ENCODE peak calls at places on chromosomes 4 and X, in six cellular contexts. B, E, A, Y, I and J are unnamed samples.

GRCh38 chr4:174214102-174214878 is 69.2 kb downstream of the FBXO8 start:
- DNase-seq in B (no peak), A (peak), Y (no peak), I (no peak), E (no peak), J (no peak)

GRCh38 chrX:36583674-36584073 is 424.5 kb upstream of the FAM47C start:
- DNase-seq in A (no peak), E (no peak), Y (no peak), I (no peak), B (peak), J (no peak)

GRCh38 chr4:175034986-175035705 is 117.0 kb downstream of the ADAM29 start:
- DNase-seq in B (no peak), E (no peak), Y (no peak), I (no peak), A (no peak), J (no peak)

GRCh38 chrX:102155806-102156179 is at the start of gene BEX5:
- DNase-seq in E (peak), A (peak), Y (no peak), I (peak), B (peak), J (peak)

GRCh38 chr4:118680808-118681207 is 4.4 kb upstream of the METTL14 start:
- DNase-seq in E (no peak), B (no peak), I (no peak), A (no peak), Y (no peak), J (no peak)

GRCh38 chr4:4395849-4396627 is 9.1 kb downstream of the NSG1 start:
- DNase-seq in A (peak), I (peak), B (no peak), E (peak), Y (no peak), J (peak)

GRCh38 chr4:82230310-82230709 is 143.5 kb downstream of the HNRNPD start:
- DNase-seq in E (no peak), I (no peak), Y (no peak), A (no peak), B (peak), J (no peak)

GRCh38 chr4:74531952-74532794 is 87.2 kb downstream of the AREG start:
- DNase-seq in E (peak), A (no peak), Y (peak), I (peak), B (peak), J (peak)

GRCh38 chr4:2650276-2650675 is 105.9 kb downstream of the TNIP2 start:
- DNase-seq in Y (no peak), A (no peak), B (no peak), I (no peak), E (no peak), J (no peak)

GRCh38 chrX:1599791-1600405 is 8.5 kb downstream of the AKAP17A start:
- DNase-seq in B (no peak), I (no peak), Y (no peak), E (no peak), A (no peak), J (no peak)

GRCh38 chrX:1598021-1598875 is 6.8 kb downstream of the AKAP17A start:
- DNase-seq in Y (no peak), A (no peak), I (no peak), B (no peak), E (no peak), J (no peak)

GRCh38 chr4:140083320-140083719 is 70.7 kb downstream of the MAML3 start:
- DNase-seq in E (no peak), B (no peak), A (no peak), I (no peak), Y (no peak), J (no peak)

GRCh38 chrX:48025561-48025960 is 18.8 kb downstream of the SPACA5 start:
- DNase-seq in Y (no peak), B (peak), A (peak), I (peak), E (peak), J (peak)

GRCh38 chr4:37634180-37634579 is 52.0 kb downstream of the RELL1 start:
- DNase-seq in A (no peak), Y (no peak), B (no peak), E (no peak), I (no peak), J (no peak)

GRCh38 chr4:158112612-158113011 is 60.2 kb downstream of the GASK1B start:
- DNase-seq in A (no peak), Y (no peak), I (no peak), E (no peak), B (no peak), J (no peak)

GRCh38 chrX:131977619-131978018 is 45.5 kb upstream of the STK26 start:
- DNase-seq in Y (no peak), B (peak), A (no peak), I (no peak), E (no peak), J (no peak)

GRCh38 chr4:69858683-69859082 is 1.3 kb downstream of the SULT1E1 start:
- DNase-seq in Y (no peak), B (peak), E (no peak), A (no peak), I (peak), J (no peak)

GRCh38 chr4:55116450-55116849 is 8.9 kb downstream of the KDR start:
- DNase-seq in B (peak), A (no peak), Y (no peak), E (no peak), I (no peak), J (no peak)

GRCh38 chr4:169270810-169271691 is at the start of gene SH3RF1:
- DNase-seq in E (peak), B (peak), A (peak), Y (no peak), I (peak), J (no peak)

GRCh38 chr4:139951051-139951450 is 202.9 kb downstream of the MAML3 start:
- DNase-seq in E (no peak), I (no peak), B (peak), A (no peak), Y (no peak), J (no peak)

GRCh38 chr4:33930497-33930896 is 2313.8 kb downstream of the ARAP2 start:
- DNase-seq in Y (no peak), I (no peak), B (no peak), A (no peak), E (no peak), J (no peak)

GRCh38 chr4:67288964-67289363 is 256.3 kb downstream of the CENPC start:
- DNase-seq in A (peak), E (no peak), I (no peak), Y (no peak), B (peak), J (peak)

GRCh38 chrX:47080215-47080914 is 2.1 kb downstream of the RGN start:
- DNase-seq in Y (no peak), E (no peak), I (no peak), B (no peak), A (no peak), J (peak)

GRCh38 chr4:158003212-158003611 is 169.6 kb downstream of the GASK1B start:
- DNase-seq in A (no peak), B (no peak), E (no peak), Y (no peak), I (no peak), J (no peak)

GRCh38 chr4:89275587-89275986 is 32.0 kb downstream of the GPRIN3 start:
- DNase-seq in Y (no peak), I (no peak), B (no peak), A (no peak), E (no peak), J (no peak)

GRCh38 chr4:76589872-76590846 is 155.1 kb downstream of the SHROOM3 start:
- DNase-seq in Y (no peak), B (no peak), A (peak), I (no peak), E (no peak), J (peak)

GRCh38 chr4:85763207-85763606 is 288.3 kb downstream of the ARHGAP24 start:
- DNase-seq in B (no peak), A (no peak), Y (no peak), I (no peak), E (no peak), J (no peak)

GRCh38 chrX:1442016-1442665 is 10.6 kb downstream of the ASMTL start:
- DNase-seq in I (no peak), E (no peak), A (peak), B (no peak), Y (no peak), J (no peak)

GRCh38 chr4:76758290-76758882 is 139.6 kb downstream of the SOWAHB start:
- DNase-seq in A (no peak), I (no peak), E (peak), B (peak), Y (no peak), J (peak)

GRCh38 chr4:138977525-138977924 is 38.1 kb upstream of the NOCT start:
- DNase-seq in B (no peak), E (no peak), I (no peak), Y (no peak), A (no peak), J (no peak)

GRCh38 chrX:15855562-15856256 is 1.1 kb upstream of the AP1S2 start:
- DNase-seq in E (no peak), B (no peak), I (no peak), A (no peak), Y (no peak), J (no peak)

GRCh38 chrX:13360146-13360545 is 40.3 kb upstream of the ATXN3L start:
- DNase-seq in B (no peak), Y (no peak), E (no peak), A (no peak), I (peak), J (peak)

GRCh38 chr4:54941994-54942552 is 183.3 kb downstream of the KDR start:
- DNase-seq in E (peak), I (peak), Y (no peak), A (no peak), B (no peak), J (no peak)

GRCh38 chr4:76630748-76631147 is 195.7 kb downstream of the SHROOM3 start:
- DNase-seq in A (no peak), E (no peak), Y (no peak), I (no peak), B (no peak), J (no peak)

GRCh38 chr4:169658196-169658595 is 37.8 kb downstream of the CLCN3 start:
- DNase-seq in E (no peak), B (peak), I (no peak), Y (no peak), A (no peak), J (no peak)

GRCh38 chrX:39619182-39620009 is 478.4 kb downstream of the BCOR start:
- DNase-seq in Y (no peak), I (no peak), E (no peak), B (peak), A (no peak), J (no peak)

GRCh38 chr4:3684546-3684945 is 81.6 kb upstream of the ADRA2C start:
- DNase-seq in B (no peak), A (no peak), I (no peak), E (no peak), Y (no peak), J (no peak)

GRCh38 chr4:119517361-119518229 is 111.0 kb downstream of the PDE5A start:
- DNase-seq in B (no peak), A (no peak), E (peak), Y (no peak), I (no peak), J (no peak)